ENCODE peak calls at places on chromosomes 3 and 15, in nine cellular contexts. I is activated CD8-positive, alpha-beta memory T cell treated with anti-CD3 and anti-CD28 coated beads for 48 hours; Z is head of caudate nucleus; L is pancreas; M is neural progenitor cell; N is NCI-H1694; D is endothelial cell; P is activated CD4-positive, alpha-beta memory T cell treated with anti-CD3 and anti-CD28 coated beads for 36 hours; G is PC-9. H is an unnamed sample.

GRCh38 chr3:159077860-159078259 is 276.0 kb downstream of the MFSD1 start:
- DNase-seq in Z (no peak), I (no peak), N (no peak), P (no peak), D (no peak), G (no peak), M (no peak), L (no peak), H (no peak)

GRCh38 chr3:65146149-65146548 is 458.3 kb upstream of the ADAMTS9 start:
- DNase-seq in N (no peak), P (no peak), M (peak; percentile 3), I (no peak), G (peak; percentile 96), Z (no peak), L (peak; percentile 10), D (no peak), H (peak; percentile 45)

GRCh38 chr3:125077864-125078263 is 22.1 kb upstream of the HEG1 start:
- DNase-seq in N (no peak), L (no peak), G (no peak), D (no peak), M (no peak), I (no peak), Z (no peak), P (no peak), H (no peak)

GRCh38 chr3:121018917-121019321 is 110.9 kb downstream of the STXBP5L start:
- DNase-seq in P (no peak), L (no peak), Z (no peak), D (no peak), I (no peak), M (peak; percentile 39), G (no peak), N (no peak), H (peak; percentile 18)

GRCh38 chr3:171088984-171089754 is 62.6 kb upstream of the SLC2A2 start:
- DNase-seq in N (no peak), D (no peak), L (no peak), G (peak; percentile 77), Z (no peak), P (no peak), M (peak; percentile 5), I (no peak), H (peak; percentile 37)

GRCh38 chr15:81480645-81481053 is 106.6 kb upstream of the TMC3 start:
- DNase-seq in M (peak; percentile 77), L (no peak), D (peak; percentile 65), P (no peak), N (peak; percentile 89), G (no peak), I (peak; percentile 12), Z (peak; percentile 78), H (peak; percentile 47)

GRCh38 chr3:14834121-14834520 is 15.4 kb downstream of the FGD5 start:
- DNase-seq in G (no peak), M (no peak), I (no peak), N (no peak), D (no peak), Z (no peak), P (no peak), L (no peak), H (no peak)

GRCh38 chr3:183301937-183302580 is 49.0 kb downstream of the B3GNT5 start:
- DNase-seq in M (no peak), N (no peak), D (no peak), L (no peak), G (no peak), Z (no peak), P (no peak), I (no peak), H (no peak)

GRCh38 chr15:55222588-55222987 is 25.8 kb upstream of the RSL24D1 start:
- DNase-seq in Z (no peak), I (no peak), D (no peak), M (no peak), P (no peak), L (no peak), G (no peak), N (no peak), H (no peak)

GRCh38 chr3:72203613-72204349 is 418.8 kb upstream of the PROK2 start:
- DNase-seq in D (no peak), N (no peak), Z (no peak), L (no peak), M (no peak), I (no peak), P (no peak), G (no peak), H (no peak)

GRCh38 chr15:99454941-99455795 is 110.6 kb upstream of the MEF2A start:
- DNase-seq in Z (peak; percentile 33), I (no peak), G (peak; percentile 86), N (no peak), M (no peak), L (peak; percentile 49), D (no peak), P (no peak), H (peak; percentile 83)

GRCh38 chr15:57165992-57166391 is 210.3 kb upstream of the CGNL1 start:
- DNase-seq in Z (no peak), P (peak; percentile 35), M (no peak), D (no peak), L (no peak), G (no peak), I (no peak), N (no peak), H (no peak)

GRCh38 chr3:186930143-186930638 is at the start of gene ST6GAL1:
- DNase-seq in D (peak; percentile 74), I (peak; percentile 52), P (peak; percentile 82), G (peak; percentile 69), M (peak; percentile 86), N (no peak), Z (peak; percentile 65), L (no peak), H (peak; percentile 95)

GRCh38 chr3:191290311-191291025 is 38.7 kb upstream of the CCDC50 start:
- DNase-seq in I (no peak), Z (no peak), M (no peak), G (peak; percentile 30), P (no peak), N (no peak), L (no peak), D (no peak), H (no peak)

GRCh38 chr3:106745344-106746168 is 631.7 kb upstream of the CCDC54 start:
- DNase-seq in G (no peak), N (no peak), P (no peak), L (no peak), D (no peak), Z (no peak), M (no peak), I (no peak), H (no peak)